ENCODE peak calls at places on chromosomes 1 and 21, in four cellular contexts. S, Q, C and E are unnamed samples.

GRCh38 chr1:31831397-31832378 is 15.9 kb upstream of the SPOCD1 start:
- DNase-seq in S (no peak), Q (no peak), C (no peak), E (no peak)

GRCh38 chr1:165897326-165898303 is 70.2 kb downstream of the UCK2 start:
- DNase-seq in Q (no peak), S (no peak), C (no peak), E (no peak)

GRCh38 chr1:54581621-54582035 is 33.6 kb downstream of the ACOT11 start:
- DNase-seq in S (no peak), Q (peak), C (peak), E (peak)

GRCh38 chr21:25080161-25080560 is 527.1 kb downstream of the MRPL39 start:
- DNase-seq in C (no peak), S (no peak), Q (no peak), E (no peak)

GRCh38 chr1:36475341-36475740 is 7.4 kb downstream of the CSF3R start:
- DNase-seq in S (no peak), C (no peak), Q (no peak), E (no peak)

GRCh38 chr1:231395051-231395995 is 26.8 kb downstream of the EGLN1 start:
- DNase-seq in C (no peak), S (no peak), Q (no peak), E (no peak)

GRCh38 chr1:81802601-81803422 is 2.1 kb downstream of the ADGRL2 start:
- DNase-seq in C (peak), S (no peak), Q (peak), E (peak)

GRCh38 chr21:43271452-43272020 is 102.7 kb downstream of the CRYAA start:
- DNase-seq in S (no peak), Q (no peak), C (peak), E (no peak)

GRCh38 chr1:52629021-52629643 is 3.8 kb upstream of the SHISAL2A start:
- DNase-seq in S (no peak), C (no peak), Q (no peak), E (no peak)

GRCh38 chr1:79131626-79132025 is 125.1 kb upstream of the ADGRL4 start:
- DNase-seq in Q (no peak), C (no peak), S (no peak), E (no peak)

GRCh38 chr1:233625510-233625981 is 11.6 kb downstream of the KCNK1 start:
- DNase-seq in C (no peak), S (no peak), Q (no peak), E (no peak)

GRCh38 chr1:25562101-25562927 is 18.9 kb downstream of the LDLRAP1 start:
- DNase-seq in C (no peak), S (no peak), Q (no peak), E (no peak)

GRCh38 chr1:234544094-234544579 is 65.2 kb upstream of the TARBP1 start:
- DNase-seq in S (no peak), C (peak), Q (no peak), E (peak)

GRCh38 chr21:42777757-42778344 is 101.5 kb downstream of the WDR4 start:
- DNase-seq in C (no peak), Q (no peak), S (no peak), E (no peak)

GRCh38 chr1:83115785-83116184 is 883.1 kb downstream of the TTLL7 start:
- DNase-seq in S (no peak), C (no peak), Q (no peak), E (no peak)

GRCh38 chr21:46392921-46393320 is 65.8 kb upstream of the DIP2A start:
- DNase-seq in S (no peak), C (peak), Q (no peak), E (peak)

GRCh38 chr1:197330213-197330612 is 62.2 kb downstream of the CRB1 start:
- DNase-seq in C (no peak), Q (no peak), S (no peak), E (no peak)

GRCh38 chr1:25922633-25923567 is 16.7 kb upstream of the STMN1 start:
- DNase-seq in C (peak), Q (peak), S (peak), E (peak)

GRCh38 chr1:91529856-91530255 is 29.2 kb downstream of the CDC7 start:
- DNase-seq in Q (no peak), C (no peak), S (no peak), E (no peak)